ENCODE peak calls at places on chromosomes 16 and 17, in five cellular contexts. One of them, this sample, is unnamed.

GRCh38 chr16:81357711-81358270 is 43.0 kb downstream of the GAN start:
- DNase-seq in NCI-H524: no peak
- DNase-seq in stimulated activated CD4-positive, alpha-beta T cell treated with anti-CD3 and anti-CD28 coated beads, Interleukin-1b, Interleukin-23, amount 100 ng/mL, for 1 hour: no peak
- DNase-seq in GM06990: no peak
- DNase-seq in EL: no peak
- DNase-seq in this sample: no peak

GRCh38 chr16:4474192-4474961 is at the start of gene NMRAL1:
- DNase-seq in NCI-H524: no peak
- DNase-seq in stimulated activated CD4-positive, alpha-beta T cell treated with anti-CD3 and anti-CD28 coated beads, Interleukin-1b, Interleukin-23, amount 100 ng/mL, for 1 hour: peak; percentile 46
- DNase-seq in GM06990: peak; percentile 95
- DNase-seq in EL: peak; percentile 93
- DNase-seq in this sample: peak; percentile 88

GRCh38 chr16:14489460-14489859 is 140.6 kb downstream of the PARN start:
- DNase-seq in NCI-H524: peak; percentile 36
- DNase-seq in stimulated activated CD4-positive, alpha-beta T cell treated with anti-CD3 and anti-CD28 coated beads, Interleukin-1b, Interleukin-23, amount 100 ng/mL, for 1 hour: no peak
- DNase-seq in GM06990: no peak
- DNase-seq in EL: no peak
- DNase-seq in this sample: peak; percentile 69

GRCh38 chr17:40063915-40064531 is 1.3 kb downstream of the THRA start:
- DNase-seq in NCI-H524: no peak
- DNase-seq in stimulated activated CD4-positive, alpha-beta T cell treated with anti-CD3 and anti-CD28 coated beads, Interleukin-1b, Interleukin-23, amount 100 ng/mL, for 1 hour: no peak
- DNase-seq in GM06990: no peak
- DNase-seq in EL: no peak
- DNase-seq in this sample: no peak

GRCh38 chr16:85149776-85150175 is 37.5 kb upstream of the CIBAR2 start:
- DNase-seq in NCI-H524: no peak
- DNase-seq in stimulated activated CD4-positive, alpha-beta T cell treated with anti-CD3 and anti-CD28 coated beads, Interleukin-1b, Interleukin-23, amount 100 ng/mL, for 1 hour: no peak
- DNase-seq in GM06990: no peak
- DNase-seq in EL: no peak
- DNase-seq in this sample: no peak

GRCh38 chr17:75152971-75153853 is 1.1 kb downstream of the JPT1 start:
- DNase-seq in NCI-H524: peak; percentile 59
- DNase-seq in stimulated activated CD4-positive, alpha-beta T cell treated with anti-CD3 and anti-CD28 coated beads, Interleukin-1b, Interleukin-23, amount 100 ng/mL, for 1 hour: no peak
- DNase-seq in GM06990: peak; percentile 34
- DNase-seq in EL: peak; percentile 57
- DNase-seq in this sample: peak; percentile 36

GRCh38 chr17:77445030-77445907 is 304.5 kb downstream of the SEC14L1 start:
- DNase-seq in NCI-H524: no peak
- DNase-seq in stimulated activated CD4-positive, alpha-beta T cell treated with anti-CD3 and anti-CD28 coated beads, Interleukin-1b, Interleukin-23, amount 100 ng/mL, for 1 hour: peak; percentile 72
- DNase-seq in GM06990: peak; percentile 82
- DNase-seq in EL: no peak
- DNase-seq in this sample: no peak

GRCh38 chr16:24909856-24910255 is 64.1 kb downstream of the SLC5A11 start:
- DNase-seq in NCI-H524: no peak
- DNase-seq in stimulated activated CD4-positive, alpha-beta T cell treated with anti-CD3 and anti-CD28 coated beads, Interleukin-1b, Interleukin-23, amount 100 ng/mL, for 1 hour: no peak
- DNase-seq in GM06990: no peak
- DNase-seq in EL: no peak
- DNase-seq in this sample: no peak

GRCh38 chr16:28317040-28317880 is 24.9 kb downstream of the SBK1 start:
- DNase-seq in NCI-H524: peak; percentile 53
- DNase-seq in stimulated activated CD4-positive, alpha-beta T cell treated with anti-CD3 and anti-CD28 coated beads, Interleukin-1b, Interleukin-23, amount 100 ng/mL, for 1 hour: peak; percentile 48
- DNase-seq in GM06990: no peak
- DNase-seq in EL: peak; percentile 55
- DNase-seq in this sample: peak; percentile 41

GRCh38 chr16:7431723-7432122 is 99.1 kb downstream of the RBFOX1 start:
- DNase-seq in NCI-H524: no peak
- DNase-seq in stimulated activated CD4-positive, alpha-beta T cell treated with anti-CD3 and anti-CD28 coated beads, Interleukin-1b, Interleukin-23, amount 100 ng/mL, for 1 hour: no peak
- DNase-seq in GM06990: no peak
- DNase-seq in EL: no peak
- DNase-seq in this sample: no peak

GRCh38 chr17:80453980-80454556 is 22.3 kb downstream of the NPTX1 start:
- DNase-seq in NCI-H524: no peak
- DNase-seq in stimulated activated CD4-positive, alpha-beta T cell treated with anti-CD3 and anti-CD28 coated beads, Interleukin-1b, Interleukin-23, amount 100 ng/mL, for 1 hour: no peak
- DNase-seq in GM06990: no peak
- DNase-seq in EL: no peak
- DNase-seq in this sample: no peak

GRCh38 chr17:19911033-19911432 is 43.3 kb upstream of the ULK2 start:
- DNase-seq in NCI-H524: no peak
- DNase-seq in stimulated activated CD4-positive, alpha-beta T cell treated with anti-CD3 and anti-CD28 coated beads, Interleukin-1b, Interleukin-23, amount 100 ng/mL, for 1 hour: no peak
- DNase-seq in GM06990: no peak
- DNase-seq in EL: no peak
- DNase-seq in this sample: no peak

This sample was measured in RPMI7951.